ENCODE peak calls at places on chromosomes 16 and 17, in seven cellular contexts. N is caudate nucleus; A is effector CD4-positive, alpha-beta T cell; D is RCC 7860; T is NCI-H1092 treated with DMSO at 0.1 percent for 48 hours; R is naive thymus-derived CD8-positive, alpha-beta T cell; Y is ACHN. Q is an unnamed sample.

GRCh38 chr17:76166168-76166567 is 25.1 kb upstream of the FOXJ1 start:
- DNase-seq in N (peak), A (no peak), D (no peak), T (no peak), R (no peak), Y (no peak), Q (no peak)

GRCh38 chr16:51461255-51461654 is 310.2 kb upstream of the SALL1 start:
- DNase-seq in N (no peak), A (no peak), D (no peak), T (no peak), R (no peak), Y (no peak), Q (no peak)

GRCh38 chr16:22092143-22092933 is at the start of gene VWA3A:
- DNase-seq in N (peak), A (no peak), D (no peak), T (no peak), R (no peak), Y (no peak), Q (no peak)

GRCh38 chr16:84068783-84069464 is 26.3 kb upstream of the SLC38A8 start:
- DNase-seq in N (no peak), A (no peak), D (no peak), T (no peak), R (no peak), Y (no peak), Q (no peak)

GRCh38 chr16:14199199-14199598 is 128.1 kb downstream of the MRTFB start:
- DNase-seq in N (no peak), A (no peak), D (no peak), T (no peak), R (no peak), Y (no peak), Q (no peak)

GRCh38 chr16:83835972-83836566 is 28.3 kb downstream of the HSBP1 start:
- DNase-seq in N (no peak), A (no peak), D (peak), T (no peak), R (no peak), Y (peak), Q (peak)

GRCh38 chr17:66531826-66532439 is 229.5 kb downstream of the PRKCA start:
- DNase-seq in N (no peak), A (no peak), D (no peak), T (no peak), R (no peak), Y (no peak), Q (no peak)

GRCh38 chr17:9467518-9467917 is 108.1 kb downstream of the STX8 start:
- DNase-seq in N (no peak), A (no peak), D (no peak), T (no peak), R (no peak), Y (no peak), Q (no peak)

GRCh38 chr17:57988301-57989010 is 402 bp upstream of the VEZF1 start:
- DNase-seq in N (peak), A (peak), D (peak), T (peak), R (peak), Y (peak), Q (peak)

GRCh38 chr17:78791840-78792709 is 10.0 kb upstream of the CYTH1 start:
- DNase-seq in N (no peak), A (no peak), D (no peak), T (no peak), R (no peak), Y (no peak), Q (peak)

GRCh38 chr16:56652600-56652999 is 914 bp downstream of the MT1B start:
- DNase-seq in N (no peak), A (no peak), D (no peak), T (no peak), R (no peak), Y (no peak), Q (no peak)

GRCh38 chr17:32998893-32999240 is 7.2 kb downstream of the SPACA3 start:
- DNase-seq in N (no peak), A (no peak), D (peak), T (no peak), R (no peak), Y (peak), Q (no peak)

GRCh38 chr17:16297367-16298139 is 55.7 kb downstream of the CENPV start:
- DNase-seq in N (no peak), A (no peak), D (no peak), T (no peak), R (no peak), Y (no peak), Q (no peak)

GRCh38 chr17:71237903-71238538 is 882.8 kb upstream of the SOX9 start:
- DNase-seq in N (no peak), A (no peak), D (peak), T (peak), R (no peak), Y (peak), Q (no peak)

GRCh38 chr17:72308744-72309395 is 188.1 kb downstream of the SOX9 start:
- DNase-seq in N (no peak), A (no peak), D (no peak), T (no peak), R (no peak), Y (no peak), Q (no peak)